ENCODE peak calls at places on chromosomes 16 and 17, in five cellular contexts. I, N, H, K and E are unnamed samples.

GRCh38 chr17:43669971-43670644 is 8.4 kb upstream of the MEOX1 start:
- DNase-seq in I (no peak), N (no peak), H (no peak), K (no peak), E (peak)

GRCh38 chr16:79595261-79595660 is 5.3 kb downstream of the MAF start:
- DNase-seq in I (no peak), N (no peak), H (no peak), K (no peak), E (no peak)

GRCh38 chr17:79824893-79825579 is 14.2 kb downstream of the CBX4 start:
- DNase-seq in I (no peak), N (no peak), H (no peak), K (no peak), E (no peak)

GRCh38 chr16:65975049-65975708 is 391.3 kb upstream of the CDH5 start:
- DNase-seq in I (no peak), N (peak), H (no peak), K (no peak), E (peak)

GRCh38 chr17:78459696-78460095 is 81.2 kb downstream of the PGS1 start:
- DNase-seq in I (no peak), N (no peak), H (no peak), K (no peak), E (no peak)

GRCh38 chr17:17726721-17727060 is 45.4 kb downstream of the RAI1 start:
- DNase-seq in I (no peak), N (no peak), H (no peak), K (no peak), E (no peak)

GRCh38 chr16:57759131-57759530 is 23.6 kb downstream of the KATNB1 start:
- DNase-seq in I (no peak), N (no peak), H (no peak), K (no peak), E (no peak)

GRCh38 chr17:50778471-50778870 is 11.2 kb upstream of the ANKRD40CL start:
- DNase-seq in I (no peak), N (no peak), H (no peak), K (no peak), E (no peak)

GRCh38 chr17:80388175-80388574 is 26.8 kb upstream of the ENDOV start:
- DNase-seq in I (no peak), N (no peak), H (no peak), K (no peak), E (no peak)

DNA sequence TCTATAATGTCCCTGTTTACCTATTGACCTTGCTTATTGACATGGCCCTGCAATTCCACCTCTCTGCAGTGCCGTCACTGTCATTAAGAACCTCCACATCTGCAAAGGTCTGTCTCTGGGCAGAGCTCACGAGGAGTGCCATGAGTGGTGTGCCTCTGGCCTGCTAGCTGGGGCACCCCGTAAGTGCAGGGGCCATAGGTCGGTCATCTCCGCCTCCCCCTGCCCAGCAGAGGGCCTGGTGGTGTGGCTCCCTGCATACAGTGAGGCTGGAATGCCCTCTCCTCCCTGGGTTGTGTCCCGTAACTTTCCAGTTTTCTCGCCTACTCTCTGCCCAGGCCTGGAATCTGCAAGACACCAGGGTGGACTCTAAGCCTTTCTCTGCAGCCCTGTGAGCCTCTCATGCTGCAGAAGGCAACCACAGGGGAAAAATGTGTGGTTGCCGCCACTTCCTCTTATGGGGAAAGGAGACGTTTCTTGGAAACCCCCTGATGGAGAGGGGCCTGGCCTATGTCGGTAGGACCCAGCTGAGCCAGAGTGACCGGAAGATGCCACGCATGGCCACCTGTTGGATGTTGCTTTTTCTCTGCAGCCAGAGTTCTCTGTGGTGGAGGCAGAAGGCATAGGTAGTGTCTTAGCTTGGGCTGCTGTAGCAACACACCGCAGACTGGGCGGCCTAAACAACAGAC is 2.7 kb upstream of the SNX20 start:
- DNase-seq in I (no peak), N (no peak), H (no peak), K (no peak), E (peak)
- TF ChIP-seq CTCF in I (no peak), N (no peak), H (no peak), K (no peak), E (no peak)

GRCh38 chr17:74734256-74734655 is 2.8 kb upstream of the RAB37 start:
- DNase-seq in I (no peak), N (no peak), H (no peak), K (no peak), E (no peak)

GRCh38 chr17:74738051-74738996 is 1.3 kb downstream of the RAB37 start:
- DNase-seq in I (no peak), N (no peak), H (peak), K (no peak), E (peak)

GRCh38 chr17:74739227-74739831 is 2.3 kb downstream of the RAB37 start:
- DNase-seq in I (no peak), N (no peak), H (no peak), K (no peak), E (peak)

GRCh38 chr17:74737299-74738050 is 419 bp downstream of the RAB37 start:
- DNase-seq in I (peak), N (no peak), H (no peak), K (no peak), E (peak)

DNA sequence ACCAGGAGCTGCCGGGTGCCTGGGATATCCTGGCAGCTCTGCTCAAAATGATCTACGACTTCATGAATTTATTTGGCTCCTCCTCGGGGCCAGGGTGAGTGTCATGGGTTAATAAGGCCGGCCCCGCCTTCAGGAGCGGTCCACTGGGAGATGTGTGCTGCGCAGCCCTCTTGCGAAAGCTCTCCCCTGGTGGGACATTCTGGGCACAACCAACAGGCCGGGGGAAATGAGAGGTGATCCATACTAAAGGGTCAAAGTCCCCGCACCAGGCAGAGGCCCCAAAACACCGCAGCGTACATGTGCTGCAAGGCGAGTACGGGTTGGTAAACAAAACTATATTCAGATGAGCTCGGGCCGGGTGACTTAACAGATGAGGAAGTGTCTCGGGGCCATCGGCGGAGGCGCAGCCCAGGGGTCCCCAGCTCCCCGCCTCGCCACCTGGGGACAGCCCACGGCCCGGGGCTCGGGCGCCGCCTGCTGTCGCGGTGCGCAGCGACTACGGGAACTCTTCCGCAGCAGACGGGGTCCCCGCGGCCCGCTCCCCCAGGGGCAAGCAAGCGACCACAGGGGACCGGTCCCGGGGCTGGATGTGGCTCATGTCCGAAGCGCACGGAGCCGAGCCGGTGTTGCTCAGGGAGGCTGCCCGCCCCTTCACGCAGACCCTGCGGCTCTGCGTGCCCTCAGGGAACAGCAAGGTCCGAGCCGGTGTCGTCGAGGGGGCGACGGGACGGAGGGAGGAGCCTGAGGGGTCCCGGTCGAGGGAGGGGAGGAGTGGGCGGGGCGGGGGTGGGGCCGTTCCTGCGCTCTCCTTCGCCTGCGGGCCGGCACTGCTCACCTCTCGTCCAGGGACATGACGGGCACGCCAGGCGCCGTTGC is at the start of gene RAB37:
- DNase-seq in I (peak), N (no peak), H (peak), K (peak), E (peak)
- TF ChIP-seq CTCF in I (peak), N (no peak), H (peak), K (no peak), E (peak)

GRCh38 chr16:4475880-4476790 is at the start of gene HMOX2:
- DNase-seq in I (peak), N (no peak), H (peak), K (peak), E (peak)

GRCh38 chr16:4481965-4482364 is 5.8 kb downstream of the HMOX2 start:
- DNase-seq in I (no peak), N (no peak), H (no peak), K (no peak), E (no peak)

GRCh38 chr16:4481526-4481925 is 5.3 kb downstream of the HMOX2 start:
- DNase-seq in I (no peak), N (no peak), H (no peak), K (no peak), E (no peak)

GRCh38 chr16:4474192-4474961 is at the start of gene NMRAL1:
- DNase-seq in I (peak), N (peak), H (peak), K (peak), E (peak)

DNA sequence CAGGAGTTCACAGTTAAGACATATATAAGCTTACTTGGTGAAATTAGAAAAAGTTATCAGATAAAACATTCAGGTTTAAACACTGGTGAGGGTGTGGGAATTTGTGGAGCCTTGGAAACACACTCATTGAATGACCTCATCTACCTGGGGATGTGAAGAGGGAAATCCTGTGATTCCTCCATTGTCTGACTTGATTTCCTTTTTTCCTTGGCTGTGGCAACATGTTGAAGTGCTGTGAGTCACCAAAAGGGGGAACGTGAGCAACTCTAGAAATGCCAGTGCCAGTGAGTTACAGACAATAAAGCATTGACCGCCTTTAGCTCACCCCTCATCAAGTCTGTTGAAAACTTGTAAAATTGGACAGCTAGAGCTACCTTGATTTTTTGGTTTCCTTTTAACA is 1.8 kb downstream of the HMOX2 start:
- DNase-seq in I (no peak), N (no peak), H (no peak), K (no peak), E (peak)
- TF ChIP-seq CTCF in I (no peak), N (peak), H (peak), K (no peak), E (no peak)

DNA sequence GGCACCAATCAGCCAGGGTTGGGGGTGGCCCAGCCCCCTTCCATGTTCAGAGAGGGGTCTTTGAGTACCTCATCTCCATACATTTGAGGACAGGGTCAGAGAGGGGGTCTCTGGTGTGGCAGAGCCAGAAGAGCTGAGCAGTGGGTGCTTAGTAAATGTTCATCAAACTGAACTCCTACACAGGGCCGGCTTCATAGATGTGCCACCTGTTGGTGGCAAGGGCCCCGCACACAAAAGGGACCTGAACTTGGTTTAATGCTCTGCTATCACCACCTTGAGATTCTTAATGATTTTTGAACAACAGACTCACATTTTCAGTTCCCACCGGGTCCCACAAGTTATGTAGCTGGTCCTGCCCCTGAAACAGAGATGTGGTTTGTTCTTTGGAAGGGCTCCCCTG is 9.0 kb upstream of the C1QL1 start:
- DNase-seq in I (no peak), N (no peak), H (no peak), K (no peak), E (no peak)
- TF ChIP-seq CTCF in I (peak), N (no peak), H (no peak), K (no peak), E (no peak)

GRCh38 chr16:49281481-49281842 is at the start of gene CBLN1:
- DNase-seq in I (no peak), N (no peak), H (no peak), K (no peak), E (no peak)

GRCh38 chr16:49282690-49283375 is 1.2 kb upstream of the CBLN1 start:
- DNase-seq in I (no peak), N (no peak), H (peak), K (peak), E (no peak)

GRCh38 chr16:49280861-49281331 is 742 bp downstream of the CBLN1 start:
- DNase-seq in I (no peak), N (no peak), H (no peak), K (no peak), E (no peak)

GRCh38 chr16:49283376-49284049 is 1.9 kb upstream of the CBLN1 start:
- DNase-seq in I (no peak), N (no peak), H (no peak), K (no peak), E (no peak)

DNA sequence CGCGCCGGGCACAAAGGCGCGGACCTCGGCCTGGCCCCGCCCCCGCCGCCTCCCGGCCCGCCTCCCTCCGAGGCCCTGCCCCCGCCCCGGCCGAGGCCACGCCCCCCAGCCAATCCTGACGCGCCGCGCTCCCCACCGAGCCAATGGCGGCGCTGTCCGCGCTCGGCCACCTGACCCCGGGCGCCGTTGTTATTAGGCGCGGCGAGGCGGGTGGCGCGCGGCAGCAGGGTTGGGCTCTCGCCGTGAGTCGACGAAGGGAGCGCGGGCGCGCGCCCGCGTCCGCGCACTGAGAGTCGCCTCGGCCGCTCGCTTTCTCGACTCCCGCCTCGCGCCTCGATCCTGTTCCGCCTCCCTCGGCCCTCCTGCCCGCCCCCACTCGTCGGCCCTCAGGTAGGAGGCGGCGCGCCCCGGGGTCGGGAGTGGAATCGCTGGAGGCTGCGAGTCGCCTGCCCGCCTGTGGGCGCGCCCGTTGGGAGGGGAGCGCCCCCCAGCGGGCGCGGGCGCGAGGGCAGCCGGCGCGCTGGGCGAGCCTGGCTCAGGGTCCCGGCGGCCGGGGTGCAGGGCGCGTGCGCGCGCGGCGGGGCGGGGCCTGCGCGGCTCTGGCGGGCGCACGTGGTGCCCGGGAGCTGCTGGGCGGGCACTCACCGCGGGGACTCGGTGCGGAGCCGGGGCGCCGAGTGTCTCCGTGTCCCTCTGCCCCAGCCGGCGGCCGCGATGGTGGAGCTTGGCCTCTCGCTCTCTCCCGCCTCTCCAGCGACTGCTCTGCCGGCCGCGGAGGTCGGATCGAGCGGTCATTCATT is 405 bp upstream of the CBLN1 start:
- DNase-seq in I (peak), N (no peak), H (peak), K (peak), E (peak)
- TF ChIP-seq CTCF in I (peak), N (no peak), H (peak), K (peak), E (no peak)